ENCODE peak calls at places on chromosomes 13 and 19, in nine cellular contexts. P, W, Q, X, B, F, Y, C and K are unnamed samples.

GRCh38 chr13:76735641-76736040 is 150.6 kb downstream of the KCTD12 start:
- DNase-seq in P (no peak), W (no peak), Q (no peak), X (no peak), B (no peak), F (no peak), Y (no peak), C (no peak), K (no peak)

GRCh38 chr13:76672422-76672821 is 213.8 kb downstream of the KCTD12 start:
- DNase-seq in P (peak; percentile 30), W (no peak), Q (no peak), X (no peak), B (no peak), F (no peak), Y (no peak), C (no peak), K (no peak)

GRCh38 chr13:40113644-40114304 is 458.3 kb downstream of the COG6 start:
- DNase-seq in P (no peak), W (no peak), Q (no peak), X (no peak), B (no peak), F (no peak), Y (no peak), C (no peak), K (no peak)

GRCh38 chr13:66831317-66831716 is 398.8 kb downstream of the PCDH9 start:
- DNase-seq in P (no peak), W (no peak), Q (no peak), X (no peak), B (no peak), F (no peak), Y (no peak), C (no peak), K (no peak)

GRCh38 chr13:57136093-57136492 is 4.6 kb upstream of the PRR20A start:
- DNase-seq in P (no peak), W (no peak), Q (no peak), X (no peak), B (no peak), F (no peak), Y (no peak), C (no peak), K (no peak)

GRCh38 chr19:4199699-4200293 is 17.3 kb downstream of the ANKRD24 start:
- DNase-seq in P (no peak), W (no peak), Q (no peak), X (peak; percentile 51), B (no peak), F (peak; percentile 55), Y (no peak), C (no peak), K (no peak)

GRCh38 chr19:16737909-16738308 is 18.3 kb downstream of the NWD1 start:
- DNase-seq in P (peak; percentile 15), W (no peak), Q (no peak), X (no peak), B (no peak), F (no peak), Y (no peak), C (no peak), K (no peak)

GRCh38 chr13:21229241-21230024 is 53.0 kb downstream of the MRPL57 start:
- DNase-seq in P (no peak), W (no peak), Q (no peak), X (no peak), B (no peak), F (no peak), Y (no peak), C (no peak), K (no peak)

GRCh38 chr19:41915248-41916032 is 12.8 kb downstream of the ERFL start:
- DNase-seq in P (no peak), W (no peak), Q (no peak), X (no peak), B (no peak), F (no peak), Y (no peak), C (no peak), K (no peak)

GRCh38 chr19:29685326-29685725 is 20.1 kb downstream of the PLEKHF1 start:
- DNase-seq in P (no peak), W (peak; percentile 60), Q (no peak), X (no peak), B (peak; percentile 45), F (no peak), Y (no peak), C (no peak), K (no peak)

GRCh38 chr19:17285415-17286135 is 3.9 kb downstream of the ANKLE1 start:
- DNase-seq in P (no peak), W (no peak), Q (no peak), X (no peak), B (no peak), F (no peak), Y (no peak), C (no peak), K (no peak)

GRCh38 chr13:26476744-26477129 is 80.7 kb upstream of the WASF3 start:
- DNase-seq in P (no peak), W (no peak), Q (no peak), X (no peak), B (no peak), F (no peak), Y (no peak), C (no peak), K (no peak)

GRCh38 chr13:31431722-31432137 is 232.0 kb downstream of the B3GLCT start:
- DNase-seq in P (peak; percentile 28), W (peak; percentile 36), Q (peak; percentile 51), X (peak; percentile 7), B (no peak), F (peak; percentile 52), Y (no peak), C (peak; percentile 34), K (no peak)

GRCh38 chr19:50233308-50233910 is 30.0 kb downstream of the MYH14 start:
- DNase-seq in P (no peak), W (peak; percentile 77), Q (no peak), X (no peak), B (no peak), F (no peak), Y (no peak), C (no peak), K (no peak)

GRCh38 chr13:97434417-97435296 is 688 bp downstream of the RAP2A start:
- DNase-seq in P (peak; percentile 20), W (peak; percentile 34), Q (peak; percentile 37), X (peak; percentile 31), B (no peak), F (peak; percentile 43), Y (peak; percentile 78), C (peak; percentile 36), K (peak; percentile 54)

GRCh38 chr19:32652893-32653625 is 21.9 kb downstream of the ANKRD27 start:
- DNase-seq in P (peak; percentile 81), W (peak; percentile 47), Q (peak; percentile 88), X (no peak), B (no peak), F (peak; percentile 66), Y (peak; percentile 85), C (peak; percentile 75), K (peak; percentile 84)

GRCh38 chr13:111859361-111860105 is 207.4 kb upstream of the SOX1 start:
- DNase-seq in P (no peak), W (no peak), Q (no peak), X (no peak), B (no peak), F (no peak), Y (no peak), C (no peak), K (peak; percentile 16)

GRCh38 chr19:48491793-48492123 is 19.9 kb downstream of the LMTK3 start:
- DNase-seq in P (no peak), W (no peak), Q (no peak), X (no peak), B (peak; percentile 74), F (no peak), Y (no peak), C (no peak), K (no peak)

GRCh38 chr13:83211301-83211700 is 671.0 kb downstream of the SLITRK1 start:
- DNase-seq in P (peak; percentile 70), W (no peak), Q (no peak), X (no peak), B (no peak), F (no peak), Y (no peak), C (no peak), K (no peak)
- H3K4me1 ChIP-seq in P (peaks cover 6% of the 10 kb centered on the region), W (no peaks in the 10 kb centered on the region), Q (no peaks in the 10 kb centered on the region), X (no peaks in the 10 kb centered on the region), B (no peaks in the 10 kb centered on the region), F (no peaks in the 10 kb centered on the region), Y (peaks cover 6% of the 10 kb centered on the region), C (no peaks in the 10 kb centered on the region), K (no peaks in the 10 kb centered on the region)

DNA sequence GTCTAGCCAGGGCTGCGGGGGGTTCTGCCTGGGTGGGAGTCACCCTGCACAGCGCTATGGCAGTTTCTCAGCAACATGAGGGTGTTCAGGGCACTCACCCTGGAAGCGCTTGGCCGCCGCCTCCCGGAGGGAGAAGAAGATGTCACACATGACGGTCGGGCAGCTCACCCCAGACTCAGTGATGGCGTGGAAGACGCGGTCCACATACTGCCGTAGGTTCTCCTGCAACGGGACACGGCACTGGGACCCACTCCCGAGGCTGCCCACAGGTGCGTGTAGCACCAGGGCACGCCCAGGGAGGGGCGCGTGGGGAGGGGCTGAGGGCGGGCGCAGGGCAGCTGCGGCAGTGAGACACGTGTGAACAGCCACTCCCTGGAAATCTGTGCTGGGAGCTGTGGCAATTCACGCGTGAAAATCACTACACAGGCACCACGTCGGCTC is 41.3 kb upstream of the C13orf46 start:
- DNase-seq in P (no peak), W (no peak), Q (peak; percentile 58), X (no peak), B (no peak), F (peak; percentile 78), Y (no peak), C (no peak), K (no peak)
- TF ChIP-seq POLR2A in P (no peak), W (no peak), Q (no peak), X (no peak), B (no peak), F (no peak), Y (no peak), C (no peak), K (no peak)

DNA sequence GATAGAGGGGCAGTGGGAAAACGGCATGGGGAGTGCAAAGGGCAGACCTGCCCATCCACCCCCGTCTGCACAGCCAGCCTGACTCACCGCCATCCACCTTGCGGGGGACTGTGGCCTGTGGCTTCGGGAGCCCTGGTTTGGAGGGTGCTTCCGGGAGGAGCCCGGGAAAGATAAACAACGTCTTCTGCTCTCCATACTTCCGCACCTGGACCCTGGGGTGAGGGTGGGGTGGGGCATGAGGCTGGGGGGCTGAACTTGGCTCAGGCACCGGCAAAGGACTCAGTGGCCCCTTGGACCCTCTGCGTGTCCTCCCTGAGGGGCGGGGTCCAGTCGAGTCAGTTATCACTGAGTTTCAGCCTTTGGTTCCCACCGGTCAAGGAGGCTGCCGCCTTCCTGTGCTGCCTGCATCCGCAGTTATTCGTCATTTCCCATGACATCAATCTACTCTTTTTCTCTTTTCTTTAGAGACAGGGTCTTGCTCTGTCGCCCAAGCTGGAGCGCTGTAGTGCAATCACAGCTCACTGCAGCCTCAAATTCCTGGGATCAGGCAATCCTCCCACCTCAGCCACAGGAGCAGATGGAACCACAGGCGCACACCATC is 3.2 kb downstream of the GPR108 start:
- DNase-seq in P (no peak), W (no peak), Q (no peak), X (no peak), B (no peak), F (no peak), Y (no peak), C (no peak), K (peak; percentile 50)
- H3K4me1 ChIP-seq in P (peaks cover 13% of the 10 kb centered on the region), W (peaks cover 21% of the 10 kb centered on the region), Q (peaks cover 41% of the 10 kb centered on the region), X (peaks cover 28% of the 10 kb centered on the region), B (peaks cover 48% of the 10 kb centered on the region), F (peaks cover 23% of the 10 kb centered on the region), Y (peaks cover 26% of the 10 kb centered on the region), C (peaks cover 26% of the 10 kb centered on the region), K (peaks cover 6% of the 10 kb centered on the region)

GRCh38 chr13:44014501-44014900 is 134.8 kb downstream of the LACC1 start:
- DNase-seq in P (no peak), W (no peak), Q (no peak), X (no peak), B (no peak), F (no peak), Y (no peak), C (no peak), K (no peak)
- TF ChIP-seq POLR2A in P (no peak), W (no peak), Q (no peak), X (no peak), B (no peak), F (no peak), Y (no peak), C (no peak), K (no peak)